ENCODE peak calls at places on chromosome 6, in nine cellular contexts. W is effector memory CD4-positive, alpha-beta T cell; I is stomach; G is coronary artery; J is right atrium auricular region; C is fibroblast of lung; N is pancreas; Q is tibial nerve; O is IMR-90. M is an unnamed sample.

GRCh38 chr6:39865011-39865888 is 69.0 kb downstream of the MOCS1 start:
- DNase-seq in O (peak), Q (peak), W (no peak), J (peak), C (peak), I (peak), N (no peak), G (peak), M (peak)

GRCh38 chr6:10297825-10298224 is 117.0 kb downstream of the TFAP2A start:
- DNase-seq in G (no peak), Q (no peak), I (no peak), N (no peak), J (no peak), C (no peak), O (peak), W (no peak), M (no peak)

GRCh38 chr6:73854998-73855718 is 159.2 kb downstream of the CD109 start:
- DNase-seq in Q (peak), W (no peak), I (no peak), O (peak), C (peak), G (no peak), J (no peak), N (no peak), M (no peak)

GRCh38 chr6:138691595-138692057 is 81.9 kb upstream of the CCDC28A start:
- DNase-seq in Q (no peak), C (peak), I (peak), W (no peak), G (no peak), O (peak), J (no peak), N (no peak), M (no peak)

GRCh38 chr6:56339524-56339923 is 92.1 kb upstream of the COL21A1 start:
- DNase-seq in C (no peak), W (no peak), J (no peak), O (peak), Q (no peak), N (no peak), G (no peak), I (no peak), M (no peak)

GRCh38 chr6:143513410-143513809 is 1.9 kb upstream of the FUCA2 start:
- DNase-seq in J (no peak), N (no peak), Q (no peak), W (peak), I (peak), C (no peak), O (no peak), G (no peak), M (peak)

GRCh38 chr6:133749427-133749826 is 139.5 kb upstream of the TCF21 start:
- DNase-seq in J (no peak), W (no peak), I (no peak), C (no peak), G (no peak), O (no peak), N (no peak), Q (no peak), M (peak)

GRCh38 chr6:44431118-44431725 is 43.7 kb downstream of the CDC5L start:
- DNase-seq in I (peak), W (no peak), Q (peak), C (peak), O (peak), G (no peak), N (no peak), J (no peak), M (peak)

GRCh38 chr6:121652726-121653623 is 217.5 kb downstream of the GJA1 start:
- DNase-seq in N (no peak), I (no peak), W (no peak), G (no peak), J (peak), C (peak), O (peak), Q (peak), M (no peak)

GRCh38 chr6:105733556-105734162 is 330.8 kb upstream of the PREP start:
- DNase-seq in O (peak), N (no peak), I (no peak), G (no peak), Q (no peak), W (no peak), C (peak), J (no peak), M (no peak)

GRCh38 chr6:14175031-14175430 is 57.5 kb downstream of the CD83 start:
- DNase-seq in Q (no peak), C (no peak), G (no peak), O (no peak), I (no peak), W (no peak), J (no peak), N (no peak), M (no peak)

GRCh38 chr6:105136433-105137350 is 43.1 kb downstream of the POPDC3 start:
- DNase-seq in N (peak), Q (peak), O (peak), C (peak), G (peak), J (peak), I (peak), W (no peak), M (peak)

GRCh38 chr6:162533009-162533400 is 194.6 kb downstream of the PRKN start:
- DNase-seq in C (no peak), Q (no peak), O (no peak), N (no peak), I (no peak), W (no peak), J (no peak), G (no peak), M (no peak)

GRCh38 chr6:2794171-2794730 is 29.1 kb downstream of the WRNIP1 start:
- DNase-seq in J (no peak), C (no peak), O (peak), I (no peak), Q (no peak), W (no peak), G (no peak), N (no peak), M (no peak)

GRCh38 chr6:47044418-47044817 is 2.3 kb upstream of the ADGRF1 start:
- DNase-seq in Q (no peak), G (no peak), W (no peak), I (peak), C (no peak), N (no peak), O (no peak), J (no peak), M (no peak)

GRCh38 chr6:19691465-19692167 is 145.6 kb upstream of the ID4 start:
- DNase-seq in Q (no peak), N (peak), J (no peak), I (no peak), C (peak), G (no peak), O (no peak), W (no peak), M (no peak)

GRCh38 chr6:69914015-69914485 is 47.7 kb downstream of the COL19A1 start:
- DNase-seq in C (peak), Q (no peak), I (no peak), O (peak), W (no peak), G (no peak), N (no peak), J (no peak), M (no peak)

GRCh38 chr6:165929607-165930006 is 238.0 kb downstream of the TBXT start:
- DNase-seq in G (no peak), C (no peak), O (no peak), I (no peak), W (no peak), Q (no peak), N (no peak), J (no peak), M (no peak)

GRCh38 chr6:165925474-165926156 is 242.0 kb downstream of the TBXT start:
- DNase-seq in W (no peak), O (peak), C (no peak), Q (no peak), N (no peak), I (no peak), G (no peak), J (no peak), M (no peak)

GRCh38 chr6:165922309-165922794 is 245.3 kb downstream of the TBXT start:
- DNase-seq in O (peak), C (peak), Q (no peak), W (no peak), N (no peak), J (no peak), I (no peak), G (no peak), M (no peak)

GRCh38 chr6:165930668-165931067 is 237.0 kb downstream of the TBXT start:
- DNase-seq in G (no peak), J (no peak), Q (no peak), I (no peak), O (no peak), C (no peak), N (no peak), W (no peak), M (no peak)

DNA sequence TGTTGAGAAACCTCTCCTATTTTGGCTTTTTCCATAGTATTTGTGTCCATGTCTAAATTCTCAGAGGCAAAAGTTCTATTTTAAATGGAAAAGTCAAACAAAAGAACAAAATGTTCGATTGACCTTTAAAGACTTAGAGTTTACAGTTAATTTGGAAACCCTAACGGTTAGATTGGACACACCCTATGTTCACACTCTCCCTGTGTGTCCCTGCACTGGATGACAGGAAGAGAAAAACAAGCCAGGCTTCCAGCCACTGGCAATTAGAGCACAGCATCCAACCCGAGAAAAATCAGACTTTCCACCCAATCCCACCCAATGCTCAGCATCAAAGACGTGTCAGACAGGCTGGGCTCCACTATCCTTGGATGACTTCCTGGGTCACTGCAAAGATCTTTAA is 241.3 kb downstream of the TBXT start:
- DNase-seq in C (no peak), O (no peak), J (no peak), W (no peak), Q (no peak), N (no peak), I (no peak), G (no peak), M (no peak)
- H3K4me3 ChIP-seq in C (no peak), O (no peak), J (no peak), W (no peak), Q (no peak), N (no peak), I (no peak), G (no peak), M (no peak)

DNA sequence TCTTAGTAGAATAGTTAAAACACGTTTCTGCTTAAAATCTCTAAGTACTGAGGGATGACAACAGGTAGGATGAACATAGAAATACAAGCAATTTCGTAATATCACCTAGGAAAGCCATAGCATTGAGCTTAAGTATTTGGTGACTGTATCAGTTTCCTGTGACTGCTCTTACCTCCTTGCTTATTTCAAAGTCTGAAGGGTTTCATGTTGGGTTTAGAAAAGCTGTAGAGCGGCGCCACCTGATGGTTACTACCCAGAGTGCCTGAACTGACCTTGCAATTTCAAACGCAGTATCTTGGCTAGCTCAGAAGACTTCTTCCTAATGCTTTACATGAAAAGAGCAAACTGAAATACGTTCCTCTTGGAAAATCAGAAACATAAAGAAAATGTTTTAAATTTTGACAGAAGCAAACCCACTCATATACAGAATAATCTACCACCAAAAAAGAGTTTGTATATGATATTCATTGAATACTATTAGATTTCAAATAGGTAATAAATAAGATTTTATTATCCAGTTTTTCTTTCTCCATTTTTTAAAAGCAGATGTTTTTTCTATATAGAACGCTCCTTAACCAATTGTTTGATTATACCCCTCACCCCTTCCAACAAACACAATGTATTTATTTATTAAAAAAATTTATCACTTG is 82.3 kb upstream of the RIPOR2 start:
- DNase-seq in O (peak), Q (peak), W (peak), I (peak), N (no peak), G (no peak), C (peak), J (peak), M (peak)
- H3K27ac ChIP-seq in O (no peak), Q (no peak), W (peak), I (no peak), N (no peak), G (no peak), C (no peak), J (no peak), M (no peak)

DNA sequence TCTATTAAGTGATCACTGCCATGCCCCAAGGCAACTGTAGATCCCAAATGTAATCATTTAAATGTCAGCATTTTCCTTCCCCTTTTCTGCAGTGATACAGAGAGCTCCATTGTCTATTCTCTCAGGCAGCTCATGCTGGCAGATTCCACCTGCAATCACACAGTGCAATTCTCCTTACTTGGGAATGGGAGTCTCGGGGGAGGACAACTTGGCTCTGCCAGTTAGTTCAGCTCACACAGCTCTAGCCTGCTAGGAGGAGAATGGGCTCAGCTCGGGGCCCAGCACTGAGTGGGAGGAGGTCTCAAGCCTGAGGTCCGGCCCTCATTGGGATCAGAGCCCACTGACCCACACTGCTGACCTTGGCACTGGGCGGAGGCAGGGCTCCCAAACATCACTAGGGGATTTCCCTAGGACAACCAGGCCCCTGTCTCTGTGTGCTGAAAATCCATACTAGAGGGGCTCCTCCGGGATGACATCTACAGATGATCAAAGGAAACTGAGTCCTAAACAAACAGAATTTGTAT is 109.2 kb upstream of the ASF1A start:
- DNase-seq in J (peak), W (no peak), O (peak), G (no peak), Q (no peak), N (no peak), I (no peak), C (no peak), M (no peak)
- H3K4me3 ChIP-seq in J (no peak), W (no peak), O (no peak), G (no peak), Q (peak), N (no peak), I (no peak), C (no peak), M (no peak)

GRCh38 chr6:150199241-150199640 is 56.4 kb downstream of the PPP1R14C start:
- DNase-seq in C (no peak), W (no peak), Q (no peak), O (no peak), G (peak), N (no peak), J (no peak), I (no peak), M (no peak)

GRCh38 chr6:150194200-150194599 is 51.4 kb downstream of the PPP1R14C start:
- DNase-seq in W (no peak), J (no peak), O (no peak), N (no peak), I (no peak), G (no peak), Q (no peak), C (no peak), M (no peak)

GRCh38 chr6:150198532-150198931 is 55.7 kb downstream of the PPP1R14C start:
- DNase-seq in J (no peak), I (no peak), G (no peak), N (no peak), Q (no peak), O (no peak), W (no peak), C (no peak), M (no peak)

GRCh38 chr6:150196942-150197745 is 54.3 kb downstream of the PPP1R14C start:
- DNase-seq in W (no peak), C (no peak), O (no peak), G (no peak), I (no peak), N (no peak), Q (no peak), J (no peak), M (no peak)

GRCh38 chr6:150195996-150196417 is 53.2 kb downstream of the PPP1R14C start:
- DNase-seq in I (no peak), O (no peak), N (no peak), C (no peak), J (no peak), W (no peak), G (no peak), Q (no peak), M (no peak)
- H3K27ac ChIP-seq in I (no peak), O (no peak), N (no peak), C (no peak), J (peak), W (no peak), G (no peak), Q (no peak), M (no peak)

GRCh38 chr6:72620866-72621242 is 1.0 kb upstream of the KCNQ5 start:
- DNase-seq in W (no peak), C (no peak), J (no peak), I (no peak), O (no peak), G (peak), N (peak), Q (no peak), M (peak)
- H3K4me3 ChIP-seq in W (peak), C (peak), J (peak), I (peak), O (peak), G (peak), N (no peak), Q (peak), M (peak)

GRCh38 chr6:80769101-80769500 is 662.6 kb downstream of the BCKDHB start:
- DNase-seq in I (no peak), G (no peak), N (no peak), C (peak), O (peak), W (no peak), Q (no peak), J (no peak), M (no peak)

GRCh38 chr6:80771941-80772340 is 665.5 kb downstream of the BCKDHB start:
- DNase-seq in C (peak), Q (no peak), O (peak), N (no peak), G (no peak), J (no peak), W (no peak), I (no peak), M (no peak)

DNA sequence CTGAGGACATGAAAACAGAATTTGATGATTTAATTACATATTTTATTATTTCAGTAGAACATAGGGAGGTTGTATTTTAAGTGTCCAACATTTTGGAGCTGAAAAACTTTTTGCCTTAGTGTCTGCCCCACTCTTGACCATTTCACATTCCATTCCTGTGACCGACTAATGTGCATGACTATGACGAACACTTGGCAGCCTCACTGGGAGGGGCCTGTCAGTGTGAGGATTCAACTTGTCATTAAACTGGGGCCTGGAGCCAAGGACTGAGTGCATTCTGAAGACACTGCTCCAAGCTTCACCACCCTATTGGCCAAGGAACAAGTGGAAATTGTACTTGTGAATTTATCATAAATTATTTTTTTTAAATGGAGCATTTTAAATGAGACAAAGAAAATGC is 661.3 kb downstream of the BCKDHB start:
- DNase-seq in G (no peak), I (no peak), W (no peak), Q (peak), C (peak), O (peak), J (peak), N (no peak), M (no peak)
- H3K27ac ChIP-seq in G (no peak), I (no peak), W (no peak), Q (peak), C (no peak), O (no peak), J (no peak), N (no peak), M (no peak)